ENCODE peak calls at places on chromosomes 1 and 21, in five cellular contexts. C is kidney, Q is H54, K is GM04503, H is SK-MEL-5. G is an unnamed sample.

GRCh38 chr1:171948491-171948890 is 107.2 kb downstream of the DNM3 start:
- DNase-seq in C (no peak), Q (no peak), K (peak), H (no peak), G (no peak)

GRCh38 chr1:93021539-93022134 is 57.4 kb upstream of the MTF2 start:
- DNase-seq in C (no peak), Q (no peak), K (no peak), H (peak), G (peak)

GRCh38 chr1:54865238-54866073 is 21.5 kb downstream of the DHCR24 start:
- DNase-seq in C (no peak), Q (no peak), K (no peak), H (no peak), G (no peak)

GRCh38 chr1:235468970-235469369 is 35.3 kb downstream of the B3GALNT2 start:
- DNase-seq in C (no peak), Q (peak), K (no peak), H (peak), G (peak)

GRCh38 chr1:8943516-8943896 is 2.2 kb upstream of the CA6 start:
- DNase-seq in C (no peak), Q (no peak), K (no peak), H (no peak), G (no peak)

GRCh38 chr1:6961905-6962304 is 176.7 kb downstream of the CAMTA1 start:
- DNase-seq in C (no peak), Q (no peak), K (no peak), H (no peak), G (no peak)

GRCh38 chr1:65813956-65814355 is 21.3 kb downstream of the PDE4B start:
- DNase-seq in C (no peak), Q (no peak), K (no peak), H (peak), G (no peak)

GRCh38 chr1:6519935-6520621 is 28.6 kb upstream of the PLEKHG5 start:
- DNase-seq in C (peak), Q (peak), K (peak), H (peak), G (no peak)

GRCh38 chr1:150876111-150876434 is 326 bp downstream of the ARNT start:
- DNase-seq in C (no peak), Q (peak), K (no peak), H (peak), G (no peak)

GRCh38 chr21:21921410-21922232 is 923.4 kb downstream of the NCAM2 start:
- DNase-seq in C (no peak), Q (peak), K (no peak), H (peak), G (peak)

GRCh38 chr1:218369688-218370511 is 24.8 kb downstream of the TGFB2 start:
- DNase-seq in C (no peak), Q (no peak), K (no peak), H (no peak), G (no peak)

GRCh38 chr1:79929356-79929755 is 922.8 kb upstream of the ADGRL4 start:
- DNase-seq in C (no peak), Q (no peak), K (no peak), H (no peak), G (no peak)

GRCh38 chr1:184050631-184051030 is 899 bp upstream of the TSEN15 start:
- DNase-seq in C (no peak), Q (no peak), K (peak), H (no peak), G (no peak)

GRCh38 chr1:2429780-2430591 is 17.6 kb upstream of the PEX10 start:
- DNase-seq in C (no peak), Q (no peak), K (no peak), H (no peak), G (no peak)

G was measured in A549.